ENCODE peak calls at places on chromosomes 3 and 15, in six cellular contexts. T, U, B, E, P and X are unnamed samples.

GRCh38 chr3:50194903-50195500 is 3.6 kb downstream of the GNAT1 start:
- DNase-seq in T (no peak), U (peak; percentile 82), B (no peak), E (peak; percentile 78), P (peak; percentile 59), X (no peak)

GRCh38 chr3:134348524-134348923 is 25.7 kb downstream of the AMOTL2 start:
- DNase-seq in T (no peak), U (no peak), B (peak; percentile 64), E (no peak), P (peak; percentile 72), X (peak; percentile 80)

GRCh38 chr3:56484096-56484495 is 15.8 kb upstream of the ERC2 start:
- DNase-seq in T (no peak), U (no peak), B (no peak), E (no peak), P (no peak), X (no peak)

GRCh38 chr3:16515885-16516420 is 2.5 kb upstream of the RFTN1 start:
- DNase-seq in T (no peak), U (no peak), B (no peak), E (no peak), P (peak; percentile 10), X (no peak)

GRCh38 chr3:170490828-170491560 is 72.3 kb downstream of the CLDN11 start:
- DNase-seq in T (no peak), U (no peak), B (no peak), E (no peak), P (no peak), X (no peak)

GRCh38 chr3:60144071-60144470 is 1094.2 kb upstream of the CFAP20DC start:
- DNase-seq in T (no peak), U (no peak), B (no peak), E (no peak), P (no peak), X (no peak)

GRCh38 chr3:130491431-130491830 is 25.5 kb upstream of the COL6A6 start:
- DNase-seq in T (no peak), U (no peak), B (no peak), E (no peak), P (no peak), X (no peak)

GRCh38 chr15:57323299-57323805 is 53.0 kb upstream of the CGNL1 start:
- DNase-seq in T (no peak), U (no peak), B (no peak), E (no peak), P (no peak), X (no peak)

GRCh38 chr3:101117981-101118380 is 124.8 kb upstream of the ABI3BP start:
- DNase-seq in T (no peak), U (no peak), B (peak; percentile 21), E (no peak), P (peak; percentile 33), X (peak; percentile 10)

GRCh38 chr3:95719481-95719880 is 1094.9 kb upstream of the EPHA6 start:
- DNase-seq in T (no peak), U (no peak), B (peak; percentile 72), E (no peak), P (no peak), X (no peak)

GRCh38 chr3:52530918-52531635 is 2.6 kb downstream of the NT5DC2 start:
- DNase-seq in T (no peak), U (no peak), B (no peak), E (no peak), P (no peak), X (no peak)

GRCh38 chr3:149443545-149443912 is 31.0 kb upstream of the TM4SF4 start:
- DNase-seq in T (no peak), U (no peak), B (no peak), E (no peak), P (no peak), X (no peak)

GRCh38 chr3:27632431-27633223 is 89.5 kb downstream of the EOMES start:
- DNase-seq in T (no peak), U (no peak), B (no peak), E (peak; percentile 53), P (peak; percentile 63), X (peak; percentile 55)

GRCh38 chr3:121362035-121362734 is 183.6 kb downstream of the POLQ start:
- DNase-seq in T (no peak), U (no peak), B (no peak), E (no peak), P (no peak), X (no peak)

GRCh38 chr3:187737401-187738088 is 7.7 kb downstream of the BCL6 start:
- DNase-seq in T (no peak), U (peak; percentile 65), B (peak; percentile 91), E (peak; percentile 56), P (peak; percentile 81), X (peak; percentile 65)

GRCh38 chr3:47323431-47324277 is 40.9 kb downstream of the KLHL18 start:
- DNase-seq in T (no peak), U (no peak), B (no peak), E (peak; percentile 21), P (peak; percentile 50), X (peak; percentile 35)

GRCh38 chr15:75036269-75036668 is 12.9 kb downstream of the PPCDC start:
- DNase-seq in T (no peak), U (peak; percentile 64), B (peak; percentile 32), E (peak; percentile 91), P (peak; percentile 96), X (no peak)

GRCh38 chr15:63380828-63381282 is 791 bp downstream of the CA12 start:
- DNase-seq in T (no peak), U (no peak), B (no peak), E (no peak), P (no peak), X (no peak)

GRCh38 chr15:38864827-38865604 is 300.4 kb upstream of the RASGRP1 start:
- DNase-seq in T (no peak), U (no peak), B (peak; percentile 37), E (no peak), P (peak; percentile 45), X (peak; percentile 83)

GRCh38 chr3:175002732-175003143 is 143.6 kb downstream of the NAALADL2 start:
- DNase-seq in T (no peak), U (no peak), B (peak; percentile 99), E (no peak), P (no peak), X (peak; percentile 99)

GRCh38 chr3:87227835-87228144 is 681 bp downstream of the CHMP2B start:
- DNase-seq in T (no peak), U (no peak), B (no peak), E (no peak), P (no peak), X (peak; percentile 1)

GRCh38 chr3:49720383-49721164 is 1.1 kb upstream of the AMIGO3 start:
- DNase-seq in T (no peak), U (no peak), B (no peak), E (no peak), P (no peak), X (no peak)

GRCh38 chr15:40909662-40910625 is 15.7 kb downstream of the VPS18 start:
- DNase-seq in T (no peak), U (no peak), B (no peak), E (peak; percentile 29), P (no peak), X (no peak)

GRCh38 chr3:27387625-27388024 is 18.4 kb upstream of the NEK10 start:
- DNase-seq in T (no peak), U (no peak), B (peak; percentile 18), E (no peak), P (peak; percentile 48), X (peak; percentile 13)

GRCh38 chr15:99105516-99106341 is 849 bp downstream of the SYNM start:
- DNase-seq in T (peak; percentile 49), U (peak; percentile 78), B (peak; percentile 74), E (peak; percentile 73), P (peak; percentile 85), X (peak; percentile 66)

GRCh38 chr15:67307156-67307555 is 52.6 kb downstream of the IQCH start:
- DNase-seq in T (no peak), U (no peak), B (no peak), E (no peak), P (no peak), X (peak; percentile 63)

GRCh38 chr3:177899275-177900067 is 636.8 kb upstream of the KCNMB2 start:
- DNase-seq in T (no peak), U (no peak), B (no peak), E (peak; percentile 64), P (no peak), X (no peak)

GRCh38 chr15:52427804-52428203 is 100.9 kb downstream of the MYO5A start:
- DNase-seq in T (no peak), U (no peak), B (peak; percentile 54), E (no peak), P (peak; percentile 26), X (peak; percentile 86)

GRCh38 chr15:39743611-39744010 is 39.0 kb downstream of the FSIP1 start:
- DNase-seq in T (no peak), U (no peak), B (no peak), E (no peak), P (no peak), X (no peak)

GRCh38 chr15:83322061-83322460 is 37.6 kb upstream of the BNC1 start:
- DNase-seq in T (no peak), U (no peak), B (peak; percentile 41), E (no peak), P (peak; percentile 41), X (peak; percentile 15)

GRCh38 chr3:176651622-176652021 is 545.7 kb downstream of the TBL1XR1 start:
- DNase-seq in T (no peak), U (no peak), B (no peak), E (no peak), P (peak; percentile 5), X (no peak)

GRCh38 chr15:27851811-27852210 is 247.3 kb downstream of the OCA2 start:
- DNase-seq in T (no peak), U (no peak), B (no peak), E (no peak), P (no peak), X (no peak)

GRCh38 chr3:194574639-194575483 is 58.4 kb downstream of the TMEM44 start:
- DNase-seq in T (no peak), U (no peak), B (peak; percentile 65), E (no peak), P (no peak), X (peak; percentile 83)

GRCh38 chr15:51343466-51343865 is 2.0 kb downstream of the GLDN start:
- DNase-seq in T (no peak), U (no peak), B (no peak), E (no peak), P (no peak), X (no peak)
- H2BK15ac ChIP-seq in T (no peak overlapping the region), U (no peak overlapping the region), B (no peak overlapping the region), E (no peak overlapping the region), P (no peak overlapping the region), X (no peak overlapping the region)

GRCh38 chr3:156253150-156253549 is 132.8 kb downstream of the KCNAB1 start:
- DNase-seq in T (no peak), U (no peak), B (no peak), E (no peak), P (no peak), X (no peak)
- H2BK15ac ChIP-seq in T (no peak overlapping the region), U (no peak overlapping the region), B (no peak overlapping the region), E (no peak overlapping the region), P (no peak overlapping the region), X (no peak overlapping the region)

DNA sequence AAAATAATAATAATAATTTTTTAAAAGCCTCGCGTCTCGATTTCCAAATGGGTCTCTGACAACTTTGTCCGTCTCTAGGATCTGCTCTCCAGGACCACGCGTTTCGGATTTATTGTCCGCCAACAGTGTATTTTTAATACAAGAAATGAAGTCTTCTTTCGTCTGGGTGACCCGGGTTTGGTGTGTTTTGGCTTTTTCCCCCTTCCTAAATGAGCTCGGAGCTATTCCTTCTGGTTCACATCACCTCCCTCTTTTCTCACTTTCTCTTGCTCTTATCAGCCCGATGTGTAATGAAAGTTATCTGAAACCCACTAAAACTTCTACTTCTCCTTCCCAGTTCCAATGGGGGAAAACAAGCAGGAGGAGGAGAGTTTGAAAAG is 516.7 kb downstream of the MECOM start:
- DNase-seq in T (no peak), U (no peak), B (no peak), E (no peak), P (peak; percentile 87), X (peak; percentile 6)
- H2BK15ac ChIP-seq in T (no peak overlapping the region), U (no peak overlapping the region), B (no peak overlapping the region), E (no peak overlapping the region), P (no peak overlapping the region), X (peak overlapping the region; percentile 96)

GRCh38 chr15:44593042-44593736 is 56.2 kb downstream of the EIF3J start:
- DNase-seq in T (no peak), U (no peak), B (peak; percentile 27), E (no peak), P (no peak), X (no peak)
- H2BK15ac ChIP-seq in T (no peak overlapping the region), U (no peak overlapping the region), B (no peak overlapping the region), E (no peak overlapping the region), P (no peak overlapping the region), X (no peak overlapping the region)